ENCODE peak calls at places on chromosomes 11 and 22, in four cellular contexts. N is IMR-90, L is SK-N-SH, C is K562. V is an unnamed sample.

GRCh38 chr11:82546556-82547162 is 187.0 kb downstream of the FAM181B start:
- DNase-seq in C (no peak), N (no peak), L (no peak), V (no peak)

GRCh38 chr11:58958500-58958899 is 19.2 kb downstream of the GLYATL1 start:
- DNase-seq in N (no peak), L (peak; percentile 24), C (peak; percentile 58), V (peak; percentile 23)

GRCh38 chr22:36573815-36574350 is 44.9 kb upstream of the EIF3D start:
- DNase-seq in N (no peak), L (no peak), C (no peak), V (no peak)

GRCh38 chr11:47578524-47579460 is at the start of the genes KBTBD4 and NDUFS3:
- DNase-seq in C (peak; percentile 86), L (peak; percentile 94), N (peak; percentile 87), V (peak; percentile 77)

GRCh38 chr11:84218318-84218717 is 932.2 kb upstream of the CCDC90B start:
- DNase-seq in L (no peak), C (no peak), N (no peak), V (no peak)

GRCh38 chr11:124716596-124716995 is 23.1 kb upstream of the NRGN start:
- DNase-seq in C (no peak), L (no peak), N (peak; percentile 27), V (no peak)

GRCh38 chr11:10807629-10808552 is 835 bp downstream of the EIF4G2 start:
- DNase-seq in C (peak; percentile 51), L (peak; percentile 58), N (peak; percentile 37), V (peak; percentile 32)

GRCh38 chr11:34249439-34250073 is 108.3 kb downstream of the ABTB2 start:
- DNase-seq in L (no peak), C (no peak), N (no peak), V (peak; percentile 23)

GRCh38 chr11:117949062-117949461 is 19.9 kb upstream of the TMPRSS13 start:
- DNase-seq in C (no peak), L (no peak), N (no peak), V (no peak)

GRCh38 chr11:117946842-117947526 is 17.8 kb upstream of the TMPRSS13 start:
- DNase-seq in N (peak; percentile 91), L (peak; percentile 85), C (peak; percentile 91), V (peak; percentile 64)

GRCh38 chr11:117950320-117950719 is 21.1 kb upstream of the TMPRSS13 start:
- DNase-seq in N (no peak), L (no peak), C (no peak), V (no peak)

GRCh38 chr11:117953029-117953671 is 23.9 kb upstream of the TMPRSS13 start:
- DNase-seq in L (no peak), C (no peak), N (no peak), V (no peak)

DNA sequence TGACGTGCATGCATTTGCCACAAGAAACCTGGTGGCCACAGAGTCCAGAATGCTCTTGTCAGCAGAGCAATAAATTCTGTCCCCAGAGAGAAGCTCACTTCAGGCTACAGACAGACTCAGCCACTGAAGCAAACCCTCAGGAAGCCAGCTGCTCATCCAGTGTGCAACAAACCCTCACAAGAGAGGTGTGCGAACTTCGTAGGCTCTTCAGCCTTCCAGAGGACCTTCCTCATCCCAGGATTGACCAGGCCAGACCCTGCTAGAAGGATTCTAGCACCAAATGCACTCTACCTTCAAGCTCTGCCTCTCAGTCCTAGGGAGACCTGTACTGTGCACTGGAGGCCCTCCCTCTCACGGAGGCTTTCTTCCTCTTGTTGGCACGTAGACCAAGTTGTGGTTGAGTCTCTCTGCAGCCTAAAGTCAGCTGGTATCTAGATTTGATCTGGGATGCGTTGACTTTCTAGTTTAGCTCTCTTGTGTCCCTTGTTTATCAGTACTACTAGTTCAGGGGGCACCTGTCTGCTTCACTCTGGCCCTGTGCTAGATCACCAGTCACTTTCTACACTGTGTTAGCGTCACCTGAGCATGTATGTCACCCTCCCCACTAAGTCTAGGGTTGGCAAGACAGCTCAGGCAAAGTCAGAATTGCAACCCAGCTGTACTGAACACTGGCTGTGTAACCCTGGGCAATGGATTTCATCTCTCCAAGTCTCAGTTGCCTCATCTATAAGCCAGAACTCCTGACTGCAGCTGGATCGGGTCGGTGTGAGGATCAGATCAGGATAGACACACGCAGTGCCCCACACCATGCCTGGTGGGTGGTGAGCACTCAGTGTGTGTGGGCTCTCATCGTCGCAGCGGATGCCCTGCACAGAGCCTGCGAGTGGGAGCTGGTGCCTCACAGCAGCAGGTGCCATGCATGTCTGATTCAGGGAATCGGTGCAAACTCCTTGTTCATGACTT is 22.1 kb upstream of the TMPRSS13 start:
- DNase-seq in C (no peak), N (no peak), L (no peak), V (no peak)
- TF ChIP-seq MXI1 in C (no peak), N (no peak), L (no peak), V (no peak)

GRCh38 chr22:38032681-38033521 is 24.3 kb upstream of the PICK1 start:
- DNase-seq in C (peak; percentile 23), N (peak; percentile 90), L (no peak), V (peak; percentile 51)

GRCh38 chr22:38035530-38035885 is 21.7 kb upstream of the PICK1 start:
- DNase-seq in L (peak; percentile 19), N (no peak), C (no peak), V (no peak)

GRCh38 chr22:38034884-38035529 is 22.2 kb upstream of the PICK1 start:
- DNase-seq in C (no peak), L (peak; percentile 23), N (no peak), V (no peak)

GRCh38 chr22:38033522-38034277 is 23.5 kb upstream of the PICK1 start:
- DNase-seq in L (no peak), N (no peak), C (peak; percentile 13), V (no peak)

GRCh38 chr22:38034278-38034882 is 22.8 kb upstream of the PICK1 start:
- DNase-seq in L (peak; percentile 42), C (peak; percentile 82), N (peak; percentile 91), V (peak; percentile 50)
- TF ChIP-seq MXI1 in L (no peak), C (no peak), N (no peak), V (no peak)

GRCh38 chr22:35510481-35510934 is 30.1 kb upstream of the RASD2 start:
- DNase-seq in C (no peak), L (no peak), N (peak; percentile 75), V (no peak)
- TF ChIP-seq MXI1 in C (no peak), L (no peak), N (no peak), V (no peak)

DNA sequence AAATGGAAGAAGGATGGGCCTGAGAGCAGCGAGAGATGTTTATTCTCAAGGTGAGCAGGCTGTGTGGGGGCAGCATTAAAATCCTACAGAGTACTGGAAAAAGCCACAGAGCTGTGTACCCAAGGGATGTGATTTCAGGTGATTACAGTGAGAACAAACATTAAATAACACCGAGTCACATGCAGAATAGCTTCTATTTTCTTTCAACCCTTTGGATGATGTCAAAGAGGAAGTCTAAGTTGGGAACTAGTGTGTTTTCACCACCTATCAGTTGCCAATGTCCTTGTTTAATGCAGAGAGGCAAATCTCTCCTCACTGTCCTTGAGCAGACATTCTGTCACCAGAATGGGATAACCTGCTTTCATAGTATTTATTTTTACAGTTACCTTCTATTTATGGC is 379.6 kb upstream of the NARS2 start:
- DNase-seq in L (no peak), N (no peak), C (no peak), V (no peak)
- TF ChIP-seq MXI1 in L (no peak), N (no peak), C (no peak), V (no peak)

DNA sequence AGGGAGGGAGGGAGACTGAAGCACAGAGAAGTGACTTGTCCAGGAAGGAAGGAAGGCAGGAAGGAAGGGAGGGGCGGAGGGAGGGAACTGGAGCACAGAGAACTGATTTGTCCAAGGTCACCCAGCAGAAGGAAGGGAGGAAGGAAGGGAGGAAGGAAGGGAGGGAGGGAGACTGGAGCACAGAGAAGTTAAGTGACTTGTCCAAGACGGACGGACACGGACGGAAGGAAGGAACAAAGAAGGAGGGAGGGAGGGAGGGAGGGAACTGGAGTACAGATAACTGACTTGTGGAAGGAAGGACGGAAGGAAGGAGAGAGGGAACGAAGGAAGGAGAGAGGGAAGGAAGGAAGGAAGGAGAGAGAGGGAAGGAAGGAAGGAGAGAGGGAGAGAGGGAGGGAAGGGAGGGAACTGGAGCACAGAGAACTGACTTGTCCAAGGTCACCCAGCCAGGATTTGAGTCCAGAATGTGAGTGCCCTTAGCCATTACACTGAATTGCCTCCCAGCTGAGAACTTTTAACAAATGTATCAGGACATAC is 1.5 kb downstream of the SLC35F2 start:
- DNase-seq in C (no peak), N (no peak), L (no peak), V (no peak)
- TF ChIP-seq MXI1 in C (no peak), N (no peak), L (no peak), V (no peak)

DNA sequence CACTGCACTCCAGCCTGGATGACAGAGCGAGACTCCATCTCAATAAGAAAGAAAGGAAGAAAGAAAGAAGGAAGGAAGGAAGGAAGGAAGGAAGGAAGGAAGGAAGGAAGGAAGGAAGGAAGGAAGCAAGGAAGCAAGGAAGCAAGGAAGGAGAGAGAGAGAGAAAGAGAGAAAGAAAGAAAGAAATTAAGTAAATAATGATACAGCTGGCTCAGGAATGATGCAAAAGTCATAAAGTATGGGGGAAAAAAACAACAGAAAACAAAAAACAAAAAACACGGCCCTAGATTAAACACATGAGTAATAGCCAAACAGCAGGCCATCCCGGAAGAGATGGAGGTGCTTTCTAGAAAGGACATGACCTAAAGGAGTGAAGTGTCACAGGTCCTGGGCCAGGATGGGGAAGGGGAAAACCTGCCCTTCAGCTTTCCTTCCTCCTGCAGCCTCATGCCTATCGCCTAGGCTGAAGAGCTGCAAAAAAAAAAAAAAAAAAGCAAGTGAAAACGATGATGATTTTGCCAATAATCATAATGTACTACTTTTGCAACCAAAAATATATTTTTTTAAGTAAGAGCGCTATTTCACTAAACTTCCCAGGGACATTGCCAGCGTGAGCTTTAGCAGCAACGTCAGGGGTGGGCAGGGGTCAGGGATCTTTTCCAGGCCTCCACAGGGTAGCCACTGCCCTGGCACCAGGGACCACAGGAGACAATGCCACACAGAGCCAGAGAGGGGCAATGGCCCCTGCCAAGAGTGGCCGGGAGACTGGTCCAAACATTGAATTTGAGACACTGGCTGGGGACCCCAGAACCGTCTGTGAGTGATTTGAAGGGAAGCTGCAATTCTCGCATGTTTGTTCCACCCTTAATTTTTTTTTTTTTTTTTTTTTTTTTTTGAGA is 28.2 kb upstream of the TMPRSS4 start:
- DNase-seq in C (no peak), L (no peak), N (no peak), V (no peak)
- TF ChIP-seq MXI1 in C (no peak), L (no peak), N (no peak), V (no peak)

DNA sequence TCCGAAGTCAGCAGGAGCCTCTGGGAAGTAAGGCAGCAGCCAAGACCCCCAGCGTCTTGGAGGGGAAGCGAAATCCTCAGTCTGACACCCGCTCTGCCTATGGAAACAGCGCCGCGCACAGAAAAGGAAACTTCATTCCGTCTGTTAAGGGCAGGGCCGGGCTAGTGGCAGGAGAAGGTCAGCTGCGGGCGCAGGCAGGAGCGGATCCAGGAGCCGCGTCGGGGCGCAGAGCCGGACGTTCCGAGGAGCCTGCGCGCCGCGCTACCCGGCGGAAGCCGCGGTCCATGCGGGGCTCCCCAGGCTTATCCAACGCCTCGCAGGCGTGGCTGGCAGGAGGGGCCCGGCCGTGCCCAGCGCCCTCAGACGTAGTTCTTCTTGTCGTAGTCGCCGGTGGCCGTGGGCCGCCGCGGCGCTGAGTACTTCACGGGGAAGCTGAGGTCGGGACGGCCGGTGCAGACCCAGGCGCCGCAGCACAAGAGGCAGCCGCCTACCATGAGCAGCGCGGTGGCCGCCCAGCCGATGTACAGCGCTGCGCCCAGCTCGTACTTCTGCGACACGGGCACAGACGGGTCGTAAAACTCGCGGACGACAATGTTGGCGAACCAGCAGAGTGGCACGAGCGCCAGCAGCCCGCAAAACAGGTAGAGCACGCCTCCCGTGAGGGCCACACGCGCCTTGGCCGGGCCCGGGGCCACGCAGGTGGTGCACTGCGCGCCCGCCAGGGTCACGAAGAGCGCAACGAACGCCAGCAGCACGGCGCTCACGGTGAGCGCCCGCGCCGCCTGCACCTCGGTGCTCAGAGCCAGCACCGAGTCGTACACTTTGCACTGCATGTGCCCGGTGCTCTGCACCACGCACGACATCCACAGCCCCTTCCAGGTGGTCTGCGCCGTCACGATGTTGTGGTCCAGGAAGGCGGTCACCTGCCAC is 705 bp downstream of the CLDN5 start:
- DNase-seq in L (peak; percentile 65), C (peak; percentile 42), N (peak; percentile 9), V (no peak)
- TF ChIP-seq MXI1 in L (no peak), C (no peak), N (no peak), V (no peak)